ENCODE peak calls at places on chromosomes 1 and 21, in four cellular contexts. W, P, D and T are unnamed samples. For H3K4me1, the result is how much of the 10 kb centered on the place peaks cover.

GRCh38 chr1:240350910-240351331 is 259.2 kb downstream of the FMN2 start:
- DNase-seq in W (no peak), P (no peak), D (no peak), T (no peak)

GRCh38 chr1:24384251-24385090 is 29.1 kb downstream of the STPG1 start:
- DNase-seq in W (no peak), P (no peak), D (no peak), T (peak)

GRCh38 chr21:32532636-32533035 is 52.7 kb downstream of the TCP10L start:
- DNase-seq in W (no peak), P (no peak), D (no peak), T (no peak)

GRCh38 chr1:100584761-100585745 is 47.1 kb downstream of the GPR88 start:
- DNase-seq in W (no peak), P (no peak), D (no peak), T (no peak)

GRCh38 chr1:203440780-203441179 is 34.8 kb upstream of the PRELP start:
- DNase-seq in W (peak), P (peak), D (peak), T (peak)

GRCh38 chr1:246450485-246451251 is 56.4 kb downstream of the SMYD3 start:
- DNase-seq in W (no peak), P (no peak), D (peak), T (no peak)

GRCh38 chr1:29332204-29332603 is 95.9 kb downstream of the PTPRU start:
- DNase-seq in W (no peak), P (peak), D (no peak), T (no peak)

GRCh38 chr21:29499734-29500343 is 201.1 kb downstream of the BACH1 start:
- DNase-seq in W (no peak), P (no peak), D (peak), T (no peak)

GRCh38 chr1:161827786-161828185 is 61.7 kb downstream of the ATF6 start:
- DNase-seq in W (no peak), P (no peak), D (no peak), T (no peak)

GRCh38 chr1:53666566-53666965 is 72.4 kb downstream of the GLIS1 start:
- DNase-seq in W (no peak), P (no peak), D (no peak), T (no peak)

GRCh38 chr1:218164111-218164929 is 120.8 kb upstream of the RRP15 start:
- DNase-seq in W (no peak), P (no peak), D (peak), T (peak)

DNA sequence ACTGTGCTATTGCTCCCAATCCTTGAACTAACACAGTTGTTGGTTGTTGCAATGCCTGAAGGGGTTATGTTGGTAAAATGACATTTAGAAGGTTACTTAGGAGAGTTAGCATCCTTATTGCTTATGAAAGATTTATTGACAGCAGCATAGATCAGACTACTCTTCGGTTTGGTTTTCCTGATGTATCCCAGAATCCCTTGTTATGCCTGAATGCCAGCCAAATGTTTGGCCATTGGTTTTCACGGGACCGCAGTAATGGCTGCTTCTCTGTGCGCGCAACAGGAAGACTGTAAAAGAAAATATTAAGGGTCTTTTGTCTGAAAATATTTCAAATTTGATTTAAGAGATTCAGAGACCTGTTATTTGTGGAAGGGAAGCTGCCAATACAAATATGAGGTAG is 8.2 kb downstream of the NFIA start:
- DNase-seq in W (no peak), P (no peak), D (no peak), T (no peak)
- H3K27ac ChIP-seq in W (no peak), P (no peak), D (no peak), T (no peak)

DNA sequence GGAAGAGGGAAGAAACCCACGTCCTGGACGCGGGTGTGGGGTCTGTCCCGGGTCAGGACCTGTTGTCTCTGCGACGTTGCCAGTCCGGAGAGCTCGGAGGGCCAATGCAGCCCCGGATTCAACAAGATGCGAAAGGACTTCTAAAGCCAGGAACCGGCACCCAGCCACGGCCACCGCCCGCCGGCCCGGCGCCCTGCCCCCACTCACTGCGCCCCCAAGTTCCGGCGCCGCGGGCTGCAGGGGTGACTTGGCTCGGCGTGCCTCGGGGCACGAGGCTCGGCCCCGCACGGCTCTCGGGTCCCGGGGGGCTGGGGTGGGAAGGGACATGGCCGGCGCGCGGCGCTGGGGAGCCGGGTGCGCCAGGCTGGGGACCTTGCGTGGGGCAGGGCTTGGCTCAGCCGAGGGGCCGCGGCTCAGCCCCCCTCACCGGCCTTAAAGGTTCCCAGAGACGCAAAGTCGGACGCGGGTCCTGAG is 51.8 kb upstream of the H6PD start:
- DNase-seq in W (no peak), P (no peak), D (peak), T (no peak)
- H3K4me3 ChIP-seq in W (peak), P (peak), D (peak), T (peak)

DNA sequence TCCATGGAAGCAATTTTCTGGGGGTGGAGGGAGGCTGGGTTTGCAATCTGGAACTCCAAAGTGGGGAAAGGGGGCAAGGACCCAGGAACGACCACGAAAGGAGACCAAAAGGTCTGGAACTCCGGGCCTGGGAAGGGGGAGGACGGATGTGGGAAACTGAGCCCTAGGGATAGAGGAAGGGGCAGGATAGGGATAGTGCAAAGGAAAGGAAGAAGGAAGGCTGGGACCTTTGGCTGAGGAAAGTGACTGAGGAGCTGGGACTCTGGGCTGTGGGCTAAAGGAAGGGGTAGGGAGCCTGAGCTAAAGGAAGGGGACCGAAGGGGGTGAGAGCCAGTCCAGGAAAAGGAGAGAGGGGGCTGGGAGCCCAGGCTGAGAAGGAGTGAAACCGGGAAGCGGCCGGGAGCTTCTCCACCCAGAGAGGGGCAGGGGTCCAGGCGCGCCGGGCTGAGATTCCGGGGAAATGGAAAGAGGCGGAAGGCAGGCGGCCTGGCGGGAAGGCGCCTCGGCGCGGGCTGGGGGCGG is 395 bp downstream of the SLC9A1 start:
- DNase-seq in W (no peak), P (no peak), D (no peak), T (no peak)
- H3K4me1 ChIP-seq in W (half or more), P (under half), D (under half), T (half or more)

GRCh38 chr1:211564084-211564483 is 14.9 kb downstream of the SLC30A1 start:
- DNase-seq in W (no peak), P (no peak), D (no peak), T (no peak)

GRCh38 chr1:211571998-211572397 is 7.0 kb downstream of the SLC30A1 start:
- DNase-seq in W (no peak), P (no peak), D (no peak), T (no peak)

DNA sequence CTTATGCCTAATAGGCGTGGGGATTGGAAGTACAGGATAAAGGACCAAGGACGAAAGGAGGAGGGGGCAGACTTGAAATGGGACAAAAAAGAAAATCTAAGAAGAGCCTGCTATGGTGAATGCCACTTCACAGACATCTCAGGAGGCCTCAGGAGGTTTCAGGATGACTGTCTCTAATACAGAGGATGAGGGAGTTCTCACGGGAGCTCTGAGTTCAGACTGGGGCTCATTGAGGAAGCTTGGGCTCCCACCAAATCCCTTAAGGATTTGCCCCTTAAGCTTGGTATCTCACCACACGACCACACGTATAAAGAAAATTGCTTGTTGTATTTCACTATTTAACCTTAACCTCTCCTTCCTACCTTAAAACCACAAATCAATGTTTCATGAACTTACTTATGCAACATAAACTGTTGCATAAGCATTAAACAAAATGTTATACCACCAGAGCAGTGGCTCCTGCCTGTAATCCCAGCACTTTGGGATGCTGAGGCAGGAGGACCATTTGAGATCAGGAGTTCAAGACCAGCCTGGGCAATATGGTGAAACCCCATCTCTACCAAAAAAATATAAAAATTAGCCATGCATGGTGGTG is 12.4 kb downstream of the SLC30A1 start:
- DNase-seq in W (no peak), P (no peak), D (no peak), T (no peak)
- H3K27ac ChIP-seq in W (no peak), P (no peak), D (no peak), T (no peak)

GRCh38 chr1:65308781-65309316 is 494 bp upstream of the DNAJC6 start:
- DNase-seq in W (no peak), P (no peak), D (peak), T (no peak)
- H3K4me3 ChIP-seq in W (peak), P (peak), D (peak), T (peak)